ENCODE peak calls at places on chromosomes 16 and 17, in six cellular contexts. R is left ventricle myocardium inferior, A is endothelial cell of umbilical vein, P is prostate gland, K is ovary, F is RWPE1. M is an unnamed sample.

GRCh38 chr16:29009050-29009837 is 24.4 kb downstream of the LAT start:
- DNase-seq in R (no peak), A (no peak), P (no peak), K (no peak), F (no peak), M (no peak)

GRCh38 chr17:57400648-57401047 is 144.3 kb downstream of the MSI2 start:
- DNase-seq in R (no peak), A (no peak), P (no peak), K (no peak), F (no peak), M (no peak)

GRCh38 chr16:4611337-4612023 is 3.2 kb downstream of the UBALD1 start:
- DNase-seq in R (no peak), A (no peak), P (no peak), K (no peak), F (no peak), M (no peak)

GRCh38 chr17:37761065-37761464 is 16.2 kb upstream of the HNF1B start:
- DNase-seq in R (no peak), A (no peak), P (no peak), K (no peak), F (no peak), M (no peak)

GRCh38 chr17:2749058-2749783 is at the start of gene CCDC92B:
- DNase-seq in R (no peak), A (no peak), P (no peak), K (no peak), F (no peak), M (no peak)

GRCh38 chr17:42163696-42164407 is 9.1 kb upstream of the RAB5C start:
- DNase-seq in R (no peak), A (no peak), P (no peak), K (no peak), F (no peak), M (no peak)

GRCh38 chr16:8864480-8864879 is 4.3 kb downstream of the CARHSP1 start:
- DNase-seq in R (no peak), A (no peak), P (no peak), K (no peak), F (no peak), M (no peak)

GRCh38 chr17:9557846-9558245 is 17.8 kb downstream of the STX8 start:
- DNase-seq in R (no peak), A (no peak), P (no peak), K (no peak), F (no peak), M (no peak)

GRCh38 chr17:79778504-79779087 is 648 bp downstream of the CBX2 start:
- DNase-seq in R (no peak), A (no peak), P (no peak), K (peak; percentile 70), F (no peak), M (no peak)

GRCh38 chr16:87956771-87957279 is 5.6 kb downstream of the BANP start:
- DNase-seq in R (no peak), A (peak; percentile 54), P (no peak), K (no peak), F (no peak), M (no peak)

DNA sequence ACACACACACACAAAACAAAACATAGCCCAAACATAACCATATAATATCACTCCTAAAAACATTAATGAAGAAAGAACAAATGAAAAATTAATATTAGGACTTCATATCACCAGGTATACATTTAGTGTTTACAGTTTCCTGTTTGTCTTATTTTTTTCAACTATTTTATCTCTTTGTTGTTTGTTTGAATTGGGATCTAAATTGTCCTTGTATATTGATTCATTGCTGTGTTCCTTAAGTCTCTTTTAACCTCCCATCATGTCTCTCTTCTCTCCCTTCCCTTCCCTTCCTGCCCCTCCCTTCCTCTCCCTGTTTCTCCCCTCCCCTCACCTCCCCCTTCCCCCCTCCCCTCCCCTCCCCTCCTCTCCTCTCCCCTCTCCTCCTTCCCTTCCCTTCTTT is 23.8 kb upstream of the CBLN1 start:
- DNase-seq in R (no peak), A (no peak), P (no peak), K (no peak), F (no peak), M (no peak)
- H3K27ac ChIP-seq in R (no peak overlapping the region), A (no peak overlapping the region), P (no peak overlapping the region), K (no peak overlapping the region), F (no peak overlapping the region), M (no peak overlapping the region)

GRCh38 chr17:13598353-13599167 is 3.2 kb downstream of the HS3ST3A1 start:
- DNase-seq in R (no peak), A (no peak), P (no peak), K (no peak), F (no peak), M (no peak)
- H3K27ac ChIP-seq in R (no peak overlapping the region), A (no peak overlapping the region), P (peak overlapping the region; percentile 6), K (no peak overlapping the region), F (no peak overlapping the region), M (no peak overlapping the region)

GRCh38 chr16:17471745-17472075 is 950 bp upstream of the XYLT1 start:
- DNase-seq in R (no peak), A (no peak), P (no peak), K (no peak), F (no peak), M (no peak)

GRCh38 chr16:17469011-17469741 is 1.6 kb downstream of the XYLT1 start:
- DNase-seq in R (no peak), A (no peak), P (no peak), K (peak; percentile 27), F (no peak), M (no peak)

GRCh38 chr16:17470002-17470870 is 524 bp downstream of the XYLT1 start:
- DNase-seq in R (no peak), A (no peak), P (no peak), K (peak; percentile 64), F (no peak), M (no peak)

GRCh38 chr16:17469742-17470001 is 1.1 kb downstream of the XYLT1 start:
- DNase-seq in R (no peak), A (no peak), P (no peak), K (no peak), F (no peak), M (no peak)

GRCh38 chr16:17470871-17471744 is at the start of gene XYLT1:
- DNase-seq in R (peak; percentile 51), A (no peak), P (peak; percentile 61), K (peak; percentile 80), F (peak; percentile 78), M (peak; percentile 77)
- H3K27ac ChIP-seq in R (peak within 1 kb of the TSS; percentile 73), A (no peak within 1 kb of the TSS), P (peak within 1 kb of the TSS; percentile 82), K (peak within 1 kb of the TSS; percentile 91), F (peak within 1 kb of the TSS; percentile 58), M (peak within 1 kb of the TSS; percentile 89)

GRCh38 chr16:18782697-18783429 is 7.3 kb downstream of the RPS15A start:
- DNase-seq in R (no peak), A (no peak), P (no peak), K (no peak), F (no peak), M (no peak)
- H3K27ac ChIP-seq in R (no peak overlapping the region), A (no peak overlapping the region), P (no peak overlapping the region), K (no peak overlapping the region), F (no peak overlapping the region), M (no peak overlapping the region)

GRCh38 chr17:59219992-59220327 is 351 bp upstream of the GDPD1 start:
- DNase-seq in R (no peak), A (no peak), P (no peak), K (no peak), F (no peak), M (no peak)

GRCh38 chr17:59219370-59219769 is 941 bp upstream of the GDPD1 start:
- DNase-seq in R (no peak), A (no peak), P (no peak), K (no peak), F (no peak), M (no peak)

GRCh38 chr17:59220328-59221158 is at the start of gene GDPD1:
- DNase-seq in R (peak; percentile 96), A (peak; percentile 97), P (peak; percentile 94), K (peak; percentile 95), F (peak; percentile 96), M (peak; percentile 50)

GRCh38 chr17:59223813-59224212 is 3.5 kb downstream of the GDPD1 start:
- DNase-seq in R (no peak), A (no peak), P (no peak), K (no peak), F (no peak), M (no peak)

DNA sequence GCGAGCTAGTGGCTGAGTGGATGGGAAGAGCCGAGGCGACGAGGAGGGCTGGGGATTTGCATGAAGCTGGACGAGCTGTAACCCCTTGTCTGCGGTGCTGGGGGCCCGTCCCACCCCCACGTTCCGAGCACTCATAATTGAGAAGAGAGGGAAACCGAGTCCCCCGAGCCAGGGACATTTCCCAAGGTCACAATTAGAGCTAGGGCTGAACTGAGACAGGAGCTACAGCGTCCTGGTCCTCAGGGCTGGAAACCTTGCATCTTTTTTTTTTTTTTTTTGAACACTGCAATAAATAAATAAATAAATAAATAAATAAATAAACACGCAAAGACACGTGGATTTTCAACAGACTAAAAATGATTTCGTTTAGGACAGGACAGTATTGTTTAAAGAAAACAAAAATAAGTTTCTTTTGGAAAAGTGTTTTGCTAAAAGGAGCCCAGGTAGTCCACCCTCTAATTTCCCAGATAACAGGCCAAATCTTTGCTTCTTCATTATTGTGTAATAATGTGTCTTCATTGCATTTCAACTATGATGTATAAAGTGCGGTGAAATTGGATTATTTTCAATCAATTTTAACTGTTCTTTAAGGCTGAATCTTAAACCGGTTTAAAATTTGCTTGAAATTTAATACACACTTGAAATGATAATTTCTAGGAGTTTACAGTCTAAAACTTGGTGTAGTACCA is 992 bp downstream of the GDPD1 start:
- DNase-seq in R (no peak), A (peak; percentile 44), P (no peak), K (no peak), F (no peak), M (no peak)
- H3K27ac ChIP-seq in R (peak overlapping the region; percentile 64), A (no peak overlapping the region), P (peak overlapping the region; percentile 89), K (no peak overlapping the region), F (peak overlapping the region; percentile 78), M (no peak overlapping the region)

GRCh38 chr16:27598226-27598625 is 48.3 kb downstream of the KATNIP start:
- DNase-seq in R (no peak), A (no peak), P (no peak), K (no peak), F (no peak), M (no peak)
- H3K27ac ChIP-seq in R (no peak overlapping the region), A (no peak overlapping the region), P (no peak overlapping the region), K (no peak overlapping the region), F (no peak overlapping the region), M (no peak overlapping the region)

DNA sequence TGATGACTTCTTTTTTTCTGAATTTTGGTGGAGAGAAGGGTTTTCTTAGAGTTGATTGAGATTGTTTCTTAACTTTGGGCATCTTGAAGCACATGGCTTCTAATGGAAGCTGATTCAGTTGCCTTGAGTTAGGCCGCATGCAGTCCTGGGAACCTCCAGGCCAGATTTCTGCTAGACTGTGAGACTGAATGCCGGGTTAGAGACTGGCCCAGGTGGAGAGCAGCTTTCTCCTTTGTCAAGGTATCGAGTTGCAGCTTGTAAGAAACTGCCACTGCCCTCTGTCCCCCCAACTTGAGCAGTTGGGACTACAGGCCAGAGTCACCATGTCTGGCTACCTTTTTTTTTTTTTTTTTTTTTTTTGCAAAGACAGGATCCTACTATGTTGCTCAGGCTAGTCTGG is 77.6 kb downstream of the CLEC16A start:
- DNase-seq in R (no peak), A (no peak), P (no peak), K (no peak), F (no peak), M (no peak)
- H3K27ac ChIP-seq in R (no peak overlapping the region), A (no peak overlapping the region), P (no peak overlapping the region), K (no peak overlapping the region), F (no peak overlapping the region), M (no peak overlapping the region)

DNA sequence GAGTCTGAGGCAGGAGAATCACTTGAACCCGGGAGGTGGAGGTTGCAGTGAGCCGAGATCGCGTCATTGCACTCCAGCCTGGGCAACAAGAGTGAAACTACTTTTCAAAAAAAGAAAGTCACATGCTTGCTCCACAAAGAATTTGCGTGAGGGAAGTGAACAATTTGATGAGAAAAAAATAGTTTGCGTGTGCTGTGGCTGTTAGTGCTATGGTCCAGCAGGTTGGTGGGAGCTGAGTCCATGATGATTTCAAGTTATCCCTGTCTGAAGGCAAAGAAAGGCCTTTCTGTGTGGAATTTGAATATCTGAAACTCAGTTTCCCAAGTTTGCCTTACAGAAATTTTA is 21.0 kb downstream of the PRCD start:
- DNase-seq in R (no peak), A (no peak), P (no peak), K (no peak), F (no peak), M (no peak)
- H3K27ac ChIP-seq in R (peak overlapping the region; percentile 87), A (peak overlapping the region; percentile 82), P (peak overlapping the region; percentile 19), K (peak overlapping the region; percentile 36), F (peak overlapping the region; percentile 98), M (peak overlapping the region; percentile 85)